ENCODE peak calls at places on chromosomes 13 and 19, in nine cellular contexts. One of them, this sample, is unnamed.

GRCh38 chr19:46610413-46610775 is 9.3 kb downstream of the CALM3 start:
- DNase-seq in transverse colon: peak; percentile 2
- DNase-seq in WERI-Rb-1: no peak
- DNase-seq in HTR-8/SVneo: no peak
- DNase-seq in caudate nucleus: no peak
- DNase-seq in progenitor cell of endocrine pancreas: no peak
- DNase-seq in ureter: no peak
- DNase-seq in AG09319: no peak
- DNase-seq in stimulated activated CD4-positive, alpha-beta T cell treated with anti-CD3 and anti-CD28 coated beads, Interleukin-4, amount 100 ng/mL, for 24 hours: peak; percentile 1
- DNase-seq in this sample: no peak

GRCh38 chr13:41622545-41623429 is 165.4 kb downstream of the RGCC start:
- DNase-seq in transverse colon: no peak
- DNase-seq in WERI-Rb-1: no peak
- DNase-seq in HTR-8/SVneo: no peak
- DNase-seq in caudate nucleus: no peak
- DNase-seq in progenitor cell of endocrine pancreas: no peak
- DNase-seq in ureter: no peak
- DNase-seq in AG09319: no peak
- DNase-seq in stimulated activated CD4-positive, alpha-beta T cell treated with anti-CD3 and anti-CD28 coated beads, Interleukin-4, amount 100 ng/mL, for 24 hours: no peak
- DNase-seq in this sample: no peak

GRCh38 chr13:105702441-105702840 is 833.0 kb downstream of the EFNB2 start:
- DNase-seq in transverse colon: no peak
- DNase-seq in WERI-Rb-1: no peak
- DNase-seq in HTR-8/SVneo: no peak
- DNase-seq in caudate nucleus: no peak
- DNase-seq in progenitor cell of endocrine pancreas: no peak
- DNase-seq in ureter: no peak
- DNase-seq in AG09319: no peak
- DNase-seq in stimulated activated CD4-positive, alpha-beta T cell treated with anti-CD3 and anti-CD28 coated beads, Interleukin-4, amount 100 ng/mL, for 24 hours: no peak
- DNase-seq in this sample: no peak

GRCh38 chr13:25095862-25096453 is at the start of gene PABPC3:
- DNase-seq in transverse colon: no peak
- DNase-seq in WERI-Rb-1: no peak
- DNase-seq in HTR-8/SVneo: no peak
- DNase-seq in caudate nucleus: no peak
- DNase-seq in progenitor cell of endocrine pancreas: no peak
- DNase-seq in ureter: no peak
- DNase-seq in AG09319: no peak
- DNase-seq in stimulated activated CD4-positive, alpha-beta T cell treated with anti-CD3 and anti-CD28 coated beads, Interleukin-4, amount 100 ng/mL, for 24 hours: no peak
- DNase-seq in this sample: peak; percentile 65

GRCh38 chr19:36488816-36489138 is 584 bp downstream of the ZNF566 start:
- DNase-seq in transverse colon: no peak
- DNase-seq in WERI-Rb-1: peak; percentile 31
- DNase-seq in HTR-8/SVneo: peak; percentile 26
- DNase-seq in caudate nucleus: no peak
- DNase-seq in progenitor cell of endocrine pancreas: no peak
- DNase-seq in ureter: peak; percentile 42
- DNase-seq in AG09319: no peak
- DNase-seq in stimulated activated CD4-positive, alpha-beta T cell treated with anti-CD3 and anti-CD28 coated beads, Interleukin-4, amount 100 ng/mL, for 24 hours: peak; percentile 58
- DNase-seq in this sample: no peak

GRCh38 chr13:107812013-107812412 is 403.3 kb downstream of the LIG4 start:
- DNase-seq in transverse colon: no peak
- DNase-seq in WERI-Rb-1: no peak
- DNase-seq in HTR-8/SVneo: no peak
- DNase-seq in caudate nucleus: no peak
- DNase-seq in progenitor cell of endocrine pancreas: no peak
- DNase-seq in ureter: no peak
- DNase-seq in AG09319: no peak
- DNase-seq in stimulated activated CD4-positive, alpha-beta T cell treated with anti-CD3 and anti-CD28 coated beads, Interleukin-4, amount 100 ng/mL, for 24 hours: no peak
- DNase-seq in this sample: no peak

GRCh38 chr19:8489591-8490394 is 12.6 kb downstream of the PRAM1 start:
- DNase-seq in transverse colon: no peak
- DNase-seq in WERI-Rb-1: no peak
- DNase-seq in HTR-8/SVneo: no peak
- DNase-seq in caudate nucleus: no peak
- DNase-seq in progenitor cell of endocrine pancreas: no peak
- DNase-seq in ureter: peak; percentile 80
- DNase-seq in AG09319: no peak
- DNase-seq in stimulated activated CD4-positive, alpha-beta T cell treated with anti-CD3 and anti-CD28 coated beads, Interleukin-4, amount 100 ng/mL, for 24 hours: no peak
- DNase-seq in this sample: no peak

GRCh38 chr13:102317593-102317992 is 84.3 kb downstream of the FGF14 start:
- DNase-seq in transverse colon: peak; percentile 47
- DNase-seq in WERI-Rb-1: peak; percentile 54
- DNase-seq in HTR-8/SVneo: no peak
- DNase-seq in caudate nucleus: no peak
- DNase-seq in progenitor cell of endocrine pancreas: no peak
- DNase-seq in ureter: peak; percentile 58
- DNase-seq in AG09319: no peak
- DNase-seq in stimulated activated CD4-positive, alpha-beta T cell treated with anti-CD3 and anti-CD28 coated beads, Interleukin-4, amount 100 ng/mL, for 24 hours: no peak
- DNase-seq in this sample: peak; percentile 40

GRCh38 chr13:33262554-33262953 is 23.0 kb downstream of the STARD13 start:
- DNase-seq in transverse colon: peak; percentile 46
- DNase-seq in WERI-Rb-1: no peak
- DNase-seq in HTR-8/SVneo: no peak
- DNase-seq in caudate nucleus: no peak
- DNase-seq in progenitor cell of endocrine pancreas: no peak
- DNase-seq in ureter: no peak
- DNase-seq in AG09319: no peak
- DNase-seq in stimulated activated CD4-positive, alpha-beta T cell treated with anti-CD3 and anti-CD28 coated beads, Interleukin-4, amount 100 ng/mL, for 24 hours: no peak
- DNase-seq in this sample: no peak

GRCh38 chr13:113625965-113626661 is 31.9 kb downstream of the ATP4B start:
- DNase-seq in transverse colon: no peak
- DNase-seq in WERI-Rb-1: no peak
- DNase-seq in HTR-8/SVneo: peak; percentile 36
- DNase-seq in caudate nucleus: no peak
- DNase-seq in progenitor cell of endocrine pancreas: no peak
- DNase-seq in ureter: no peak
- DNase-seq in AG09319: no peak
- DNase-seq in stimulated activated CD4-positive, alpha-beta T cell treated with anti-CD3 and anti-CD28 coated beads, Interleukin-4, amount 100 ng/mL, for 24 hours: no peak
- DNase-seq in this sample: no peak

GRCh38 chr19:6887326-6887725 is at the start of gene ADGRE1:
- DNase-seq in transverse colon: no peak
- DNase-seq in WERI-Rb-1: no peak
- DNase-seq in HTR-8/SVneo: no peak
- DNase-seq in caudate nucleus: no peak
- DNase-seq in progenitor cell of endocrine pancreas: no peak
- DNase-seq in ureter: no peak
- DNase-seq in AG09319: no peak
- DNase-seq in stimulated activated CD4-positive, alpha-beta T cell treated with anti-CD3 and anti-CD28 coated beads, Interleukin-4, amount 100 ng/mL, for 24 hours: peak; percentile 32
- DNase-seq in this sample: peak; percentile 58

GRCh38 chr13:20424959-20425358 is 100.7 kb downstream of the CRYL1 start:
- DNase-seq in transverse colon: no peak
- DNase-seq in WERI-Rb-1: no peak
- DNase-seq in HTR-8/SVneo: no peak
- DNase-seq in caudate nucleus: no peak
- DNase-seq in progenitor cell of endocrine pancreas: no peak
- DNase-seq in ureter: no peak
- DNase-seq in AG09319: no peak
- DNase-seq in stimulated activated CD4-positive, alpha-beta T cell treated with anti-CD3 and anti-CD28 coated beads, Interleukin-4, amount 100 ng/mL, for 24 hours: no peak
- DNase-seq in this sample: no peak

GRCh38 chr13:45831851-45832250 is 19.7 kb downstream of the SIAH3 start:
- DNase-seq in transverse colon: no peak
- DNase-seq in WERI-Rb-1: no peak
- DNase-seq in HTR-8/SVneo: no peak
- DNase-seq in caudate nucleus: no peak
- DNase-seq in progenitor cell of endocrine pancreas: no peak
- DNase-seq in ureter: no peak
- DNase-seq in AG09319: no peak
- DNase-seq in stimulated activated CD4-positive, alpha-beta T cell treated with anti-CD3 and anti-CD28 coated beads, Interleukin-4, amount 100 ng/mL, for 24 hours: no peak
- DNase-seq in this sample: no peak

GRCh38 chr13:84973661-84974060 is 825.6 kb downstream of the SLITRK6 start:
- DNase-seq in transverse colon: no peak
- DNase-seq in WERI-Rb-1: no peak
- DNase-seq in HTR-8/SVneo: no peak
- DNase-seq in caudate nucleus: no peak
- DNase-seq in progenitor cell of endocrine pancreas: no peak
- DNase-seq in ureter: no peak
- DNase-seq in AG09319: no peak
- DNase-seq in stimulated activated CD4-positive, alpha-beta T cell treated with anti-CD3 and anti-CD28 coated beads, Interleukin-4, amount 100 ng/mL, for 24 hours: no peak
- DNase-seq in this sample: no peak

GRCh38 chr19:49297403-49297802 is 27.6 kb downstream of the SLC6A16 start:
- DNase-seq in transverse colon: no peak
- DNase-seq in WERI-Rb-1: no peak
- DNase-seq in HTR-8/SVneo: no peak
- DNase-seq in caudate nucleus: no peak
- DNase-seq in progenitor cell of endocrine pancreas: no peak
- DNase-seq in ureter: no peak
- DNase-seq in AG09319: no peak
- DNase-seq in stimulated activated CD4-positive, alpha-beta T cell treated with anti-CD3 and anti-CD28 coated beads, Interleukin-4, amount 100 ng/mL, for 24 hours: no peak
- DNase-seq in this sample: no peak

GRCh38 chr13:97753942-97754670 is 199.4 kb upstream of the IPO5 start:
- DNase-seq in transverse colon: no peak
- DNase-seq in WERI-Rb-1: peak; percentile 52
- DNase-seq in HTR-8/SVneo: no peak
- DNase-seq in caudate nucleus: no peak
- DNase-seq in progenitor cell of endocrine pancreas: no peak
- DNase-seq in ureter: no peak
- DNase-seq in AG09319: no peak
- DNase-seq in stimulated activated CD4-positive, alpha-beta T cell treated with anti-CD3 and anti-CD28 coated beads, Interleukin-4, amount 100 ng/mL, for 24 hours: no peak
- DNase-seq in this sample: no peak

GRCh38 chr13:20383058-20383457 is 142.6 kb downstream of the CRYL1 start:
- DNase-seq in transverse colon: no peak
- DNase-seq in WERI-Rb-1: no peak
- DNase-seq in HTR-8/SVneo: no peak
- DNase-seq in caudate nucleus: no peak
- DNase-seq in progenitor cell of endocrine pancreas: no peak
- DNase-seq in ureter: no peak
- DNase-seq in AG09319: no peak
- DNase-seq in stimulated activated CD4-positive, alpha-beta T cell treated with anti-CD3 and anti-CD28 coated beads, Interleukin-4, amount 100 ng/mL, for 24 hours: no peak
- DNase-seq in this sample: no peak

GRCh38 chr13:23950736-23951510 is 53.6 kb upstream of the C1QTNF9B start:
- DNase-seq in transverse colon: no peak
- DNase-seq in WERI-Rb-1: no peak
- DNase-seq in HTR-8/SVneo: no peak
- DNase-seq in caudate nucleus: no peak
- DNase-seq in progenitor cell of endocrine pancreas: no peak
- DNase-seq in ureter: no peak
- DNase-seq in AG09319: no peak
- DNase-seq in stimulated activated CD4-positive, alpha-beta T cell treated with anti-CD3 and anti-CD28 coated beads, Interleukin-4, amount 100 ng/mL, for 24 hours: no peak
- DNase-seq in this sample: no peak

GRCh38 chr19:18121166-18121565 is 23.6 kb downstream of the MAST3 start:
- DNase-seq in transverse colon: no peak
- DNase-seq in WERI-Rb-1: no peak
- DNase-seq in HTR-8/SVneo: no peak
- DNase-seq in caudate nucleus: no peak
- DNase-seq in progenitor cell of endocrine pancreas: no peak
- DNase-seq in ureter: no peak
- DNase-seq in AG09319: no peak
- DNase-seq in stimulated activated CD4-positive, alpha-beta T cell treated with anti-CD3 and anti-CD28 coated beads, Interleukin-4, amount 100 ng/mL, for 24 hours: no peak
- DNase-seq in this sample: no peak

GRCh38 chr19:11453468-11454341 is 18.3 kb downstream of the PRKCSH start:
- DNase-seq in transverse colon: no peak
- DNase-seq in WERI-Rb-1: no peak
- DNase-seq in HTR-8/SVneo: no peak
- DNase-seq in caudate nucleus: no peak
- DNase-seq in progenitor cell of endocrine pancreas: no peak
- DNase-seq in ureter: no peak
- DNase-seq in AG09319: no peak
- DNase-seq in stimulated activated CD4-positive, alpha-beta T cell treated with anti-CD3 and anti-CD28 coated beads, Interleukin-4, amount 100 ng/mL, for 24 hours: no peak
- DNase-seq in this sample: no peak

GRCh38 chr19:49691243-49692101 is 556 bp downstream of the CPT1C start:
- DNase-seq in transverse colon: no peak
- DNase-seq in WERI-Rb-1: peak; percentile 90
- DNase-seq in HTR-8/SVneo: no peak
- DNase-seq in caudate nucleus: peak; percentile 62
- DNase-seq in progenitor cell of endocrine pancreas: peak; percentile 41
- DNase-seq in ureter: peak; percentile 51
- DNase-seq in AG09319: no peak
- DNase-seq in stimulated activated CD4-positive, alpha-beta T cell treated with anti-CD3 and anti-CD28 coated beads, Interleukin-4, amount 100 ng/mL, for 24 hours: peak; percentile 44
- DNase-seq in this sample: no peak

GRCh38 chr13:94481966-94482365 is 2.5 kb upstream of the DCT start:
- DNase-seq in transverse colon: no peak
- DNase-seq in WERI-Rb-1: no peak
- DNase-seq in HTR-8/SVneo: no peak
- DNase-seq in caudate nucleus: no peak
- DNase-seq in progenitor cell of endocrine pancreas: no peak
- DNase-seq in ureter: no peak
- DNase-seq in AG09319: no peak
- DNase-seq in stimulated activated CD4-positive, alpha-beta T cell treated with anti-CD3 and anti-CD28 coated beads, Interleukin-4, amount 100 ng/mL, for 24 hours: no peak
- DNase-seq in this sample: no peak

GRCh38 chr19:8731428-8732169 is 10.2 kb downstream of the OR2Z1 start:
- DNase-seq in transverse colon: no peak
- DNase-seq in WERI-Rb-1: no peak
- DNase-seq in HTR-8/SVneo: no peak
- DNase-seq in caudate nucleus: no peak
- DNase-seq in progenitor cell of endocrine pancreas: no peak
- DNase-seq in ureter: no peak
- DNase-seq in AG09319: no peak
- DNase-seq in stimulated activated CD4-positive, alpha-beta T cell treated with anti-CD3 and anti-CD28 coated beads, Interleukin-4, amount 100 ng/mL, for 24 hours: no peak
- DNase-seq in this sample: no peak

GRCh38 chr13:83883061-83883523 is 818 bp upstream of the SLITRK1 start:
- DNase-seq in transverse colon: no peak
- DNase-seq in WERI-Rb-1: no peak
- DNase-seq in HTR-8/SVneo: no peak
- DNase-seq in caudate nucleus: no peak
- DNase-seq in progenitor cell of endocrine pancreas: no peak
- DNase-seq in ureter: no peak
- DNase-seq in AG09319: no peak
- DNase-seq in stimulated activated CD4-positive, alpha-beta T cell treated with anti-CD3 and anti-CD28 coated beads, Interleukin-4, amount 100 ng/mL, for 24 hours: no peak
- DNase-seq in this sample: no peak

GRCh38 chr19:12766051-12766521 is 9.3 kb downstream of the HOOK2 start:
- DNase-seq in transverse colon: peak; percentile 93
- DNase-seq in WERI-Rb-1: peak; percentile 92
- DNase-seq in HTR-8/SVneo: no peak
- DNase-seq in caudate nucleus: peak; percentile 79
- DNase-seq in progenitor cell of endocrine pancreas: peak; percentile 70
- DNase-seq in ureter: peak; percentile 82
- DNase-seq in AG09319: no peak
- DNase-seq in stimulated activated CD4-positive, alpha-beta T cell treated with anti-CD3 and anti-CD28 coated beads, Interleukin-4, amount 100 ng/mL, for 24 hours: no peak
- DNase-seq in this sample: peak; percentile 99

GRCh38 chr13:25233861-25234260 is 53.4 kb downstream of the MTMR6 start:
- DNase-seq in transverse colon: no peak
- DNase-seq in WERI-Rb-1: no peak
- DNase-seq in HTR-8/SVneo: no peak
- DNase-seq in caudate nucleus: no peak
- DNase-seq in progenitor cell of endocrine pancreas: no peak
- DNase-seq in ureter: no peak
- DNase-seq in AG09319: no peak
- DNase-seq in stimulated activated CD4-positive, alpha-beta T cell treated with anti-CD3 and anti-CD28 coated beads, Interleukin-4, amount 100 ng/mL, for 24 hours: no peak
- DNase-seq in this sample: no peak

GRCh38 chr19:49680473-49681351 is 3.6 kb downstream of the PRMT1 start:
- DNase-seq in transverse colon: peak; percentile 93
- DNase-seq in WERI-Rb-1: peak; percentile 95
- DNase-seq in HTR-8/SVneo: peak; percentile 92
- DNase-seq in caudate nucleus: peak; percentile 82
- DNase-seq in progenitor cell of endocrine pancreas: peak; percentile 96
- DNase-seq in ureter: peak; percentile 92
- DNase-seq in AG09319: peak; percentile 53
- DNase-seq in stimulated activated CD4-positive, alpha-beta T cell treated with anti-CD3 and anti-CD28 coated beads, Interleukin-4, amount 100 ng/mL, for 24 hours: peak; percentile 95
- DNase-seq in this sample: peak; percentile 89

GRCh38 chr19:10505583-10506229 is 2.5 kb upstream of the KEAP1 start:
- DNase-seq in transverse colon: peak; percentile 84
- DNase-seq in WERI-Rb-1: peak; percentile 73
- DNase-seq in HTR-8/SVneo: peak; percentile 51
- DNase-seq in caudate nucleus: peak; percentile 9
- DNase-seq in progenitor cell of endocrine pancreas: peak; percentile 55
- DNase-seq in ureter: peak; percentile 76
- DNase-seq in AG09319: no peak
- DNase-seq in stimulated activated CD4-positive, alpha-beta T cell treated with anti-CD3 and anti-CD28 coated beads, Interleukin-4, amount 100 ng/mL, for 24 hours: peak; percentile 86
- DNase-seq in this sample: peak; percentile 90

GRCh38 chr13:102610296-102610895 is 13.6 kb downstream of the TPP2 start:
- DNase-seq in transverse colon: peak; percentile 53
- DNase-seq in WERI-Rb-1: no peak
- DNase-seq in HTR-8/SVneo: no peak
- DNase-seq in caudate nucleus: no peak
- DNase-seq in progenitor cell of endocrine pancreas: no peak
- DNase-seq in ureter: no peak
- DNase-seq in AG09319: no peak
- DNase-seq in stimulated activated CD4-positive, alpha-beta T cell treated with anti-CD3 and anti-CD28 coated beads, Interleukin-4, amount 100 ng/mL, for 24 hours: no peak
- DNase-seq in this sample: no peak

GRCh38 chr13:23322353-23323336 is 110.9 kb downstream of the SACS start:
- DNase-seq in transverse colon: no peak
- DNase-seq in WERI-Rb-1: no peak
- DNase-seq in HTR-8/SVneo: no peak
- DNase-seq in caudate nucleus: peak; percentile 46
- DNase-seq in progenitor cell of endocrine pancreas: no peak
- DNase-seq in ureter: no peak
- DNase-seq in AG09319: no peak
- DNase-seq in stimulated activated CD4-positive, alpha-beta T cell treated with anti-CD3 and anti-CD28 coated beads, Interleukin-4, amount 100 ng/mL, for 24 hours: no peak
- DNase-seq in this sample: no peak

GRCh38 chr13:75721307-75721706 is 85.2 kb downstream of the LMO7 start:
- DNase-seq in transverse colon: no peak
- DNase-seq in WERI-Rb-1: no peak
- DNase-seq in HTR-8/SVneo: no peak
- DNase-seq in caudate nucleus: no peak
- DNase-seq in progenitor cell of endocrine pancreas: no peak
- DNase-seq in ureter: no peak
- DNase-seq in AG09319: no peak
- DNase-seq in stimulated activated CD4-positive, alpha-beta T cell treated with anti-CD3 and anti-CD28 coated beads, Interleukin-4, amount 100 ng/mL, for 24 hours: no peak
- DNase-seq in this sample: no peak